ENCODE peak calls at places on chromosomes 5 and 9, in six cellular contexts. V, Z, K, O, W and C are unnamed samples.

GRCh38 chr5:1933364-1934055 is 50.8 kb upstream of the IRX4 start:
- DNase-seq in V (no peak), Z (no peak), K (no peak), O (no peak), W (no peak), C (no peak)

GRCh38 chr5:122120957-122121356 is 8.4 kb upstream of the ZNF474 start:
- DNase-seq in V (no peak), Z (no peak), K (no peak), O (no peak), W (peak; percentile 45), C (no peak)

GRCh38 chr5:13783731-13784130 is 160.8 kb downstream of the DNAH5 start:
- DNase-seq in V (no peak), Z (no peak), K (no peak), O (no peak), W (no peak), C (no peak)

GRCh38 chr9:77985996-77986395 is 45.6 kb downstream of the GNAQ start:
- DNase-seq in V (no peak), Z (no peak), K (no peak), O (no peak), W (no peak), C (no peak)

GRCh38 chr5:135629666-135630065 is 50.9 kb upstream of the CXCL14 start:
- DNase-seq in V (no peak), Z (no peak), K (no peak), O (no peak), W (no peak), C (no peak)

GRCh38 chr9:112072721-112073553 is 102.2 kb downstream of the SUSD1 start:
- DNase-seq in V (no peak), Z (no peak), K (peak; percentile 36), O (peak; percentile 95), W (peak; percentile 75), C (peak; percentile 98)

GRCh38 chr5:142674438-142675210 is 11.3 kb downstream of the FGF1 start:
- DNase-seq in V (no peak), Z (peak; percentile 70), K (no peak), O (peak; percentile 64), W (peak; percentile 87), C (peak; percentile 68)

GRCh38 chr9:87343816-87344438 is 153.7 kb upstream of the DAPK1 start:
- DNase-seq in V (no peak), Z (no peak), K (no peak), O (peak; percentile 31), W (no peak), C (no peak)

GRCh38 chr9:69919461-69920061 is 98.9 kb downstream of the CFAP95 start:
- DNase-seq in V (no peak), Z (no peak), K (peak; percentile 30), O (peak; percentile 83), W (no peak), C (peak; percentile 40)

GRCh38 chr5:53418844-53419243 is 61.6 kb upstream of the FST start:
- DNase-seq in V (no peak), Z (no peak), K (no peak), O (peak; percentile 83), W (peak; percentile 92), C (peak; percentile 98)

GRCh38 chr5:133398646-133399081 is 213.7 kb downstream of the FSTL4 start:
- DNase-seq in V (no peak), Z (no peak), K (no peak), O (no peak), W (no peak), C (no peak)

GRCh38 chr5:141958113-141958512 is at the start of gene PCDH12:
- DNase-seq in V (peak; percentile 82), Z (no peak), K (no peak), O (peak; percentile 25), W (no peak), C (no peak)

GRCh38 chr5:67770431-67771025 is 445.0 kb upstream of the PIK3R1 start:
- DNase-seq in V (no peak), Z (no peak), K (no peak), O (no peak), W (no peak), C (no peak)

GRCh38 chr9:89529243-89530030 is 31.5 kb upstream of the SEMA4D start:
- DNase-seq in V (no peak), Z (no peak), K (no peak), O (no peak), W (no peak), C (no peak)

GRCh38 chr5:104247260-104247659 is 684.7 kb upstream of the NUDT12 start:
- DNase-seq in V (no peak), Z (no peak), K (no peak), O (no peak), W (no peak), C (no peak)

GRCh38 chr5:34009610-34010009 is 1.8 kb upstream of the AMACR start:
- DNase-seq in V (no peak), Z (no peak), K (no peak), O (no peak), W (no peak), C (no peak)

GRCh38 chr9:134533850-134534585 is 107.6 kb upstream of the COL5A1 start:
- DNase-seq in V (peak; percentile 27), Z (peak; percentile 10), K (no peak), O (peak; percentile 49), W (no peak), C (no peak)

GRCh38 chr5:74326571-74327338 is 313.8 kb downstream of the ENC1 start:
- DNase-seq in V (no peak), Z (no peak), K (no peak), O (peak; percentile 99), W (peak; percentile 81), C (peak; percentile 78)

GRCh38 chr5:1535646-1536045 is 11.9 kb upstream of the LPCAT1 start:
- DNase-seq in V (no peak), Z (no peak), K (no peak), O (no peak), W (no peak), C (no peak)

GRCh38 chr9:21974542-21975409 is 19.4 kb downstream of the CDKN2A start:
- DNase-seq in V (no peak), Z (no peak), K (no peak), O (peak; percentile 70), W (peak; percentile 75), C (no peak)

GRCh38 chr9:70043689-70044449 is at the start of gene MAMDC2:
- DNase-seq in V (peak; percentile 83), Z (peak; percentile 72), K (no peak), O (peak; percentile 48), W (peak; percentile 41), C (no peak)

GRCh38 chr9:8025532-8025931 is 226.0 kb upstream of the DMAC1 start:
- DNase-seq in V (no peak), Z (no peak), K (no peak), O (no peak), W (no peak), C (no peak)

GRCh38 chr9:13444272-13444608 is 164.7 kb upstream of the MPDZ start:
- DNase-seq in V (no peak), Z (no peak), K (no peak), O (no peak), W (no peak), C (no peak)

GRCh38 chr9:13446261-13446660 is 166.8 kb upstream of the MPDZ start:
- DNase-seq in V (no peak), Z (no peak), K (no peak), O (no peak), W (no peak), C (no peak)

GRCh38 chr9:13445123-13445522 is 165.6 kb upstream of the MPDZ start:
- DNase-seq in V (no peak), Z (no peak), K (no peak), O (no peak), W (no peak), C (no peak)

GRCh38 chr9:13443380-13444271 is 164.1 kb upstream of the MPDZ start:
- DNase-seq in V (no peak), Z (no peak), K (no peak), O (no peak), W (no peak), C (no peak)

GRCh38 chr9:13444696-13445095 is 165.2 kb upstream of the MPDZ start:
- DNase-seq in V (no peak), Z (no peak), K (no peak), O (no peak), W (no peak), C (no peak)
- H3K4me3 ChIP-seq in V (no peak overlapping the region), Z (no peak overlapping the region), K (no peak overlapping the region), O (no peak overlapping the region), W (no peak overlapping the region), C (no peak overlapping the region)

DNA sequence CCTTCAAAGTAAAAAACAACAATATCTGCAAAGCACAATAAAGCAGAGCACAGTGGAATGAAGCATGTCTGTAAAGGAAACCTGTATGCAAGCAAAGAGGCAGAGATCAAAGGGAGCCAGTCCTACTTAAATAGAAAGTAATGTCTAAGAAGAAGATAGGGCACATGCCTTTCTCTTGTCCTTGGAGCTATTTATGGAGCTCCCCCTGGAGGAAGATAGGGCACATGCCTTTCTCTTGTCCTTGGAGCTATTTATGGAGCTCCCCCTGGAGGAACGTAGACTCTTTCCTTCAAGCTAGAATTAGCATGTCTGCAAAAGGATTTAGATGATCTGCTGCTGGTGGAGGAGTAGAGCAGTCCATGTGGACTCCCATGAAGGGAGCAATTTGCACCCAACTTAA is 168.1 kb upstream of the RASEF start:
- DNase-seq in V (no peak), Z (no peak), K (no peak), O (peak; percentile 15), W (no peak), C (no peak)
- TF ChIP-seq CTCF in V (peak; percentile 80), Z (no peak), K (no peak), O (peak; percentile 19), W (peak; percentile 63), C (peak; percentile 4)

DNA sequence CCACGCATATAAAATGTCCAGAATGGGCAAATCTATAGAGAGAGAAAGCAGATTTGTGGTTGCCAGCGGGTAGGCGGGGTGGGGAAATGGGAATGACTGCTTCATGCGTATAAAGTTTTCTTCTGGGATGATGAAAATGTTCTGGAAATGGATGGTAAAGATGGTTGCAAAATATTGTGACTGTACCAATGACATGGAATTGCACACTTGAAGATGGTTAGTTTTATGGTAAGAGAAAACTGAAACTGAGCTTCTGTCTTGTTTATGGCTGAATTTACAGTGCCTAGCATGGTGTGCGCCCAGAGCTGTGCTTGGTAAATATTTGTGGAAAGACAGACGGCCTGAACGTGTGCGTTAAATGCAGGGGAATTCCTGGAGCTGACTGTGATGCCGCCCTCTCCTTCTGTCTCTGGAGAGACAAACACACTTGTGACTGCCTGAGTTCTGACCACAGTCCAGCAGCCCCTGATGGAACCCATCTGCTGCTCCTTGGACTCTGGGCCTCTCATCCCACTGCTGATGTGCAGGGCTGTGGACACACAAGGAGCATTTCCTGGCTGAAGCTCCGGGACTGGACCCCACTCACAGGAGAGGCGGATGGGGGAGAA is 8.6 kb upstream of the PTGES start:
- DNase-seq in V (peak; percentile 74), Z (peak; percentile 82), K (no peak), O (peak; percentile 88), W (peak; percentile 72), C (peak; percentile 41)
- H3K4me3 ChIP-seq in V (no peak overlapping the region), Z (no peak overlapping the region), K (no peak overlapping the region), O (no peak overlapping the region), W (no peak overlapping the region), C (no peak overlapping the region)

GRCh38 chr5:140208065-140208464 is 33.1 kb downstream of the CYSTM1 start:
- DNase-seq in V (no peak), Z (no peak), K (no peak), O (no peak), W (no peak), C (no peak)
- TF ChIP-seq CTCF in V (no peak), Z (no peak), K (no peak), O (no peak), W (no peak), C (no peak)